ENCODE peak calls at places on chromosomes 3 and 15, in four cellular contexts. H is sigmoid colon, U is OCI-LY7, D is GM23248. G is an unnamed sample.

GRCh38 chr15:99614749-99615288 is 49.0 kb downstream of the MEF2A start:
- DNase-seq in H (no peak), U (no peak), D (no peak), G (no peak)

GRCh38 chr15:34804776-34805175 is 9.4 kb upstream of the ACTC1 start:
- DNase-seq in H (no peak), U (no peak), D (no peak), G (no peak)

GRCh38 chr3:112126501-112126900 is 6.5 kb downstream of the GCSAM start:
- DNase-seq in H (no peak), U (peak), D (peak), G (no peak)

GRCh38 chr3:38186781-38187180 is 21.4 kb downstream of the OXSR1 start:
- DNase-seq in H (no peak), U (no peak), D (no peak), G (no peak)

GRCh38 chr15:83284563-83285283 is at the start of gene BNC1:
- DNase-seq in H (no peak), U (no peak), D (no peak), G (peak)

GRCh38 chr15:69513986-69514385 is 61.4 kb downstream of the RPLP1 start:
- DNase-seq in H (no peak), U (no peak), D (no peak), G (no peak)

GRCh38 chr15:66452971-66453580 is 44.5 kb downstream of the SNAPC5 start:
- DNase-seq in H (no peak), U (peak), D (no peak), G (no peak)

GRCh38 chr3:46349484-46350261 is 4.2 kb upstream of the CCR2 start:
- DNase-seq in H (no peak), U (no peak), D (no peak), G (no peak)

GRCh38 chr3:2212211-2212610 is 113.5 kb downstream of the CNTN4 start:
- DNase-seq in H (no peak), U (no peak), D (no peak), G (no peak)

GRCh38 chr3:137970914-137971831 is 38.8 kb upstream of the CLDN18 start:
- DNase-seq in H (peak), U (peak), D (peak), G (peak)

GRCh38 chr15:101530224-101530958 is 40.9 kb upstream of the PCSK6 start:
- DNase-seq in H (no peak), U (no peak), D (no peak), G (no peak)

GRCh38 chr15:57375827-57376694 is at the start of gene CGNL1:
- DNase-seq in H (peak), U (no peak), D (peak), G (no peak)

GRCh38 chr15:90665288-90666134 is 51.6 kb upstream of the BLM start:
- DNase-seq in H (peak), U (peak), D (peak), G (peak)

GRCh38 chr15:65171428-65171827 is 13.7 kb downstream of the CLPX start:
- DNase-seq in H (no peak), U (no peak), D (no peak), G (no peak)

GRCh38 chr3:157475921-157476395 is 27.3 kb downstream of the VEPH1 start:
- DNase-seq in H (no peak), U (no peak), D (peak), G (peak)

GRCh38 chr15:65385868-65386253 is 8.1 kb upstream of the IGDCC3 start:
- DNase-seq in H (peak), U (no peak), D (peak), G (no peak)

GRCh38 chr15:73225358-73226015 is 143.3 kb downstream of the HCN4 start:
- DNase-seq in H (no peak), U (no peak), D (no peak), G (no peak)

GRCh38 chr3:197017003-197017402 is 12.6 kb downstream of the MELTF start:
- DNase-seq in H (no peak), U (no peak), D (no peak), G (no peak)

GRCh38 chr3:45646051-45646585 is 43.1 kb upstream of the SACM1L start:
- DNase-seq in H (no peak), U (no peak), D (no peak), G (no peak)

GRCh38 chr3:155065537-155065936 is 14.6 kb upstream of the MME start:
- DNase-seq in H (no peak), U (no peak), D (peak), G (peak)

GRCh38 chr15:48855501-48856440 is 22.2 kb upstream of the EID1 start:
- DNase-seq in H (no peak), U (no peak), D (peak), G (peak)

GRCh38 chr15:65963358-65963757 is 94.1 kb downstream of the RAB11A start:
- DNase-seq in H (no peak), U (no peak), D (no peak), G (no peak)

GRCh38 chr15:99976811-99977271 is 243.6 kb upstream of the LYSMD4 start:
- DNase-seq in H (no peak), U (no peak), D (peak), G (peak)

GRCh38 chr3:149770246-149770645 is 18.0 kb upstream of the COMMD2 start:
- DNase-seq in H (no peak), U (no peak), D (peak), G (no peak)

GRCh38 chr3:9600597-9600996 is 47.0 kb upstream of the LHFPL4 start:
- DNase-seq in H (no peak), U (no peak), D (peak), G (no peak)

GRCh38 chr15:68206711-68207151 is 1.6 kb upstream of the CALML4 start:
- DNase-seq in H (peak), U (no peak), D (no peak), G (no peak)

GRCh38 chr3:96209703-96210102 is 604.7 kb upstream of the EPHA6 start:
- DNase-seq in H (no peak), U (no peak), D (no peak), G (no peak)

GRCh38 chr15:55715355-55716076 is 27.4 kb downstream of the PRTG start:
- DNase-seq in H (no peak), U (no peak), D (no peak), G (no peak)

GRCh38 chr3:51967384-51968174 is at the start of gene PCBP4:
- DNase-seq in H (peak), U (no peak), D (peak), G (peak)

GRCh38 chr3:128452678-128453275 is 13.9 kb downstream of the DNAJB8 start:
- DNase-seq in H (no peak), U (no peak), D (no peak), G (no peak)
- H3K4me3 ChIP-seq in H (no peak), U (no peak), D (no peak), G (no peak)

DNA sequence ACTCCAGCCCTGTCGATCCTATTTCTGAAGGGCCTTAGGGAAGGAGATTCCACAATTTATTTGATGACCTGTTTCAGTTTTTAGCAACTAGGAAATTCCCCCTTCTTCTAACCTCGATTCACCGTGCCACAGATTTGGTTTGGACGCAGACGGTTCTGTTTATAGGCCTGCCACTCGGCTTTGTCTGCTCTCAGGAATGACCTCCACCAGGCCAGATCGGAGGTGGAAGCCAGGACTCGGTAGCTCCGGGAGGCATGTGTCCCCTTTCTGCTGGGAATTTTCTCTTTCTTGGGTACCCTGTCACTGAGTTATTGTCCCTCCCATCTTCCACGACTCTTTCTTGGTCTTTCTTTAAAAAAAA is 85.5 kb upstream of the ETV5 start:
- DNase-seq in H (no peak), U (no peak), D (no peak), G (no peak)
- H3K4me3 ChIP-seq in H (peak), U (no peak), D (no peak), G (no peak)

GRCh38 chr3:165513715-165514711 is 317.8 kb upstream of the SLITRK3 start:
- DNase-seq in H (no peak), U (no peak), D (no peak), G (no peak)

GRCh38 chr3:165522371-165522770 is 314.9 kb downstream of the BCHE start:
- DNase-seq in H (no peak), U (no peak), D (no peak), G (no peak)

GRCh38 chr3:165519687-165520086 is 317.5 kb downstream of the BCHE start:
- DNase-seq in H (no peak), U (no peak), D (no peak), G (no peak)

GRCh38 chr3:165521131-165521871 is 315.9 kb downstream of the BCHE start:
- DNase-seq in H (no peak), U (no peak), D (no peak), G (no peak)

DNA sequence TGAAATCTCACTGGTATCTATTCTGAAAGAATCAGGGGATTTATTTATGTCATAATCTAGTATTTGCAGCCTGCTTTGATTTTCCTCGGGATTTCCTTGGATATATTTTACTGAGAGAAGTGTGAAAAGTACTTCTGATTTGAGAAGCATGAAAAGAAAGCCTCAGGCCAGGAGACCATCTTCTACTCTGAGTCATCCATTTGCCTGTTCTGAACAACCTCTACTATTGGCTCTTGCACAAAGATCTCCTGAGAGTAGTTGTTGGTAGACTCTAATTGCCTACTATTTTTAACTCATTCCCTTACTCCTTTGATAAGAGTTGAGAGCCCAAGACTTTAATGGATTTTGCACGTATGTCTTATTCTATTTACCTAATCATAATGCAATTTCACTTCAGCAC is 318.9 kb downstream of the BCHE start:
- DNase-seq in H (no peak), U (no peak), D (no peak), G (peak)
- H3K4me3 ChIP-seq in H (no peak), U (no peak), D (no peak), G (no peak)

GRCh38 chr3:69745503-69745902 is 6.2 kb downstream of the MITF start:
- DNase-seq in H (no peak), U (no peak), D (no peak), G (no peak)
- H3K4me3 ChIP-seq in H (no peak), U (no peak), D (no peak), G (no peak)

GRCh38 chr3:33218446-33219174 is at the start of gene SUSD5:
- DNase-seq in H (no peak), U (no peak), D (peak), G (peak)
- H3K4me3 ChIP-seq in H (peak), U (no peak), D (peak), G (peak)

DNA sequence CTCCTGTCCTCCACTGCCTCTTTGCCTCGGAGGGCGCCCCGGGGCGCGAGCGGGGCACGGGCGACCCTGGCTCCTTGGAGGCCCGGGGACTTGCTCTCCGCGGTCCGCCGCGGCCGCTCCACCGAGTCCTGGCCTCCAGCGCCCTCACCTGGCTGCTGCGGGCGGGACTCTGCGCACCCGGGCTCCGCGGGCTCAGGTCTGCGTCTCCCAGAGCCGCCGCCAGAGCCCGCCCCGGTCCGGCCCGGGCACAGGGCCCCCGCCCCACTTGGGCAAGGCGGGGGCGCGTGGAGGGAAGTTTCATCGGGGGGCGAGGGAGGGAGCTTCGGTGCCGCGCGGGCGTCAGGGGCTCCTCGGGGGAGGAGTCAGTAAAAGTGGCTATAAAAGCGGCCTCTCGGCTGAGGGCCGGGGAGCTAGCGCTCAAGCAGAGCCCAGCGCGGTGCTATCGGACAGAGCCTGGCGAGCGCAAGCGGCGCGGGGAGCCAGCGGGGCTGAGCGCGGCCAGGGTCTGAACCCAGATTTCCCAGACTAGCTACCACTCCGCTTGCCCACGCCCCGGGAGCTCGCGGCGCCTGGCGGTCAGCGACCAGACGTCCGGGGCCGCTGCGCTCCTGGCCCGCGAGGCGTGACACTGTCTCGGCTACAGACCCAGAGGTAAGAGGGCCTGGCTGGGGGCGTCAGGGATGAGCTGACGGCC is at the start of gene CEMIP:
- DNase-seq in H (peak), U (no peak), D (peak), G (peak)
- H3K4me3 ChIP-seq in H (peak), U (no peak), D (peak), G (peak)

GRCh38 chr3:50259432-50260026 is 9.4 kb upstream of the SEMA3B start:
- DNase-seq in H (peak), U (no peak), D (no peak), G (no peak)
- H3K4me3 ChIP-seq in H (peak), U (peak), D (no peak), G (no peak)

GRCh38 chr15:33048255-33048654 is 146.3 kb downstream of the FMN1 start:
- DNase-seq in H (no peak), U (peak), D (no peak), G (no peak)
- H3K4me3 ChIP-seq in H (no peak), U (no peak), D (no peak), G (no peak)

G was measured in astrocyte of the spinal cord.